ENCODE peak calls at places on chromosomes 12 and 14, in six cellular contexts. R, H, G, X, Z and N are unnamed samples.

GRCh38 chr12:32273712-32274111 is 125.6 kb upstream of the FGD4 start:
- DNase-seq in R (no peak), H (peak), G (no peak), X (peak), Z (no peak), N (no peak)

GRCh38 chr12:70083677-70084020 is 159.6 kb upstream of the CNOT2 start:
- DNase-seq in R (no peak), H (no peak), G (no peak), X (no peak), Z (no peak), N (no peak)

GRCh38 chr12:113658030-113658655 is 186.5 kb upstream of the LHX5 start:
- DNase-seq in R (peak), H (no peak), G (no peak), X (no peak), Z (no peak), N (peak)

GRCh38 chr14:23877111-23877510 is 76.5 kb upstream of the DHRS4 start:
- DNase-seq in R (no peak), H (no peak), G (no peak), X (no peak), Z (no peak), N (no peak)

GRCh38 chr14:22558221-22558913 is 30.7 kb downstream of the DAD1 start:
- DNase-seq in R (no peak), H (no peak), G (no peak), X (peak), Z (no peak), N (no peak)

GRCh38 chr12:125533434-125534029 is 468.3 kb downstream of the AACS start:
- DNase-seq in R (no peak), H (peak), G (peak), X (no peak), Z (peak), N (peak)

GRCh38 chr12:109329710-109330109 is 18.0 kb upstream of the MYO1H start:
- DNase-seq in R (no peak), H (no peak), G (no peak), X (no peak), Z (no peak), N (no peak)

GRCh38 chr14:93173943-93174395 is 10.7 kb downstream of the MOAP1 start:
- DNase-seq in R (peak), H (no peak), G (no peak), X (no peak), Z (peak), N (no peak)

GRCh38 chr12:25800101-25800500 is 158.4 kb upstream of the RASSF8 start:
- DNase-seq in R (no peak), H (no peak), G (peak), X (no peak), Z (no peak), N (no peak)

GRCh38 chr12:6652391-6652790 is 5.2 kb upstream of the ACRBP start:
- DNase-seq in R (no peak), H (no peak), G (no peak), X (no peak), Z (peak), N (no peak)

GRCh38 chr14:87522575-87522974 is 470.4 kb downstream of the GALC start:
- DNase-seq in R (no peak), H (no peak), G (no peak), X (no peak), Z (no peak), N (peak)

GRCh38 chr12:104172564-104172935 is 34.5 kb upstream of the NFYB start:
- DNase-seq in R (no peak), H (no peak), G (no peak), X (no peak), Z (no peak), N (no peak)

GRCh38 chr14:102602421-102603292 is 10.2 kb downstream of the RCOR1 start:
- DNase-seq in R (no peak), H (no peak), G (no peak), X (no peak), Z (no peak), N (no peak)

GRCh38 chr12:6444704-6445688 is at the start of gene CD27:
- DNase-seq in R (no peak), H (no peak), G (no peak), X (peak), Z (peak), N (no peak)

GRCh38 chr14:99132821-99133562 is 139.0 kb downstream of the BCL11B start:
- DNase-seq in R (no peak), H (no peak), G (no peak), X (no peak), Z (no peak), N (no peak)

GRCh38 chr12:20101046-20101445 is 267.3 kb upstream of the PDE3A start:
- DNase-seq in R (no peak), H (no peak), G (no peak), X (no peak), Z (no peak), N (no peak)

GRCh38 chr12:124567673-124568373 is 411 bp upstream of the NCOR2 start:
- DNase-seq in R (peak), H (peak), G (peak), X (peak), Z (peak), N (peak)

GRCh38 chr14:20512139-20512905 is 7.0 kb downstream of the RNASE10 start:
- DNase-seq in R (peak), H (no peak), G (no peak), X (no peak), Z (no peak), N (no peak)

GRCh38 chr12:50404307-50404706 is 3.6 kb downstream of the LARP4 start:
- DNase-seq in R (no peak), H (no peak), G (no peak), X (no peak), Z (no peak), N (no peak)

GRCh38 chr12:113077057-113077858 is 20.7 kb downstream of the DTX1 start:
- DNase-seq in R (no peak), H (no peak), G (no peak), X (no peak), Z (no peak), N (no peak)

GRCh38 chr12:107125833-107126232 is 32.5 kb upstream of the CRY1 start:
- DNase-seq in R (no peak), H (no peak), G (no peak), X (no peak), Z (no peak), N (no peak)

GRCh38 chr12:107127482-107128185 is 34.3 kb upstream of the CRY1 start:
- DNase-seq in R (no peak), H (no peak), G (no peak), X (no peak), Z (no peak), N (no peak)

GRCh38 chr12:107130830-107131760 is 37.7 kb upstream of the CRY1 start:
- DNase-seq in R (no peak), H (no peak), G (no peak), X (no peak), Z (no peak), N (no peak)

GRCh38 chr12:107129315-107129930 is 36.1 kb upstream of the CRY1 start:
- DNase-seq in R (no peak), H (no peak), G (no peak), X (no peak), Z (no peak), N (no peak)

GRCh38 chr12:107126688-107127481 is 33.5 kb upstream of the CRY1 start:
- DNase-seq in R (peak), H (no peak), G (peak), X (no peak), Z (no peak), N (peak)
- TF ChIP-seq CTCF in R (peak), H (no peak), G (peak), X (peak), Z (no peak), N (peak)

GRCh38 chr12:1279050-1279449 is 288.0 kb downstream of the ERC1 start:
- DNase-seq in R (no peak), H (no peak), G (peak), X (no peak), Z (no peak), N (no peak)
- TF ChIP-seq CTCF in R (no peak), H (no peak), G (peak), X (no peak), Z (no peak), N (no peak)

DNA sequence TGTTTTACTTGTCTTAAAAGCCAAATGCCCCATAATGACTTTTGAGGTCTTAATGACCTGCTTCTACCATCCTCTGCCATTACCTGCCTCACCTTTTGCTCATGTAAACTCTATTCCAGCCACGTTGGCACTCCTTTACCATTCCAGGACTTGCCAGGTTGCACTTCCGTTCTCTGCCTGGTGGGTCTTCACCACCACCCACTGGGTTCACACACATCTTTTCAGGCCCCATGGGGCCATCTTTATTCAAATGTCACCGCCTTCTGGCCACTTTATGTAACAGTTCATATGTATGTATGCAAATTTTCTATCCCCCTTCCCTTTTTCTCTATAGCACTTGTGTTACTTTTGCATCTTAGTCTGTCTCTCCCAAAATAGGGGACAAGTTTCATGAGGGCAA is 57.7 kb downstream of the ATP2A2 start:
- DNase-seq in R (no peak), H (peak), G (no peak), X (no peak), Z (no peak), N (peak)
- TF ChIP-seq CTCF in R (peak), H (no peak), G (no peak), X (no peak), Z (peak), N (peak)

GRCh38 chr14:69574266-69574953 is at the start of gene CCDC177:
- DNase-seq in R (peak), H (peak), G (peak), X (peak), Z (peak), N (peak)
- TF ChIP-seq CTCF in R (peak), H (peak), G (peak), X (peak), Z (peak), N (peak)

DNA sequence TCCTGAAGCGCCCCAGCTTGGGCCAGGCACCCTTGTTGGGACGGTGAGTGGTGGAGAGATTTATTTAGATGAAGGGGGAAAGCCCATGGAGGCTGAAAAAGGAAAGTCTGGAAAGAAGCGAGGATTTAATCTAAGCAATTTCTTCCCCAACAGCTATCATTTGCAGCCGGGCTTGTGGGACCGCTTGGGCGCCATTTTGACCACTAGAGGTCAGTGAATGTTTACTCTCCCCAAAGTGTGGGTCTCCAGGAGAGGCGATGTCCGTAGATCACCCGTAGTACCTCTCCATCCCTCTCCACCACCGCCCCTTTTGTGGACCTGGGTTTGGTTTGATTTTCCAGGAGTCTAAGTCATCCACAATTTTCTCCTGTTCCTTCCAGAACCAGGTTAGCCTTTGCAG is 91.2 kb upstream of the PARP11 start:
- DNase-seq in R (peak), H (peak), G (no peak), X (no peak), Z (no peak), N (peak)
- TF ChIP-seq CTCF in R (peak), H (peak), G (no peak), X (no peak), Z (peak), N (peak)